ENCODE peak calls at places on chromosomes 3 and 15, in seven cellular contexts. O, Z, C, R, P, M and W are unnamed samples.

GRCh38 chr3:179020112-179020511 is 51.5 kb downstream of the ZMAT3 start:
- DNase-seq in M (no peak), P (no peak), R (peak), C (no peak), O (no peak), Z (no peak), W (no peak)

GRCh38 chr15:27059610-27060202 is 88.7 kb downstream of the GABRG3 start:
- DNase-seq in R (peak), P (peak), M (peak), O (peak), Z (peak), C (peak), W (no peak)

GRCh38 chr3:194296448-194296831 is 54.7 kb downstream of the CPN2 start:
- DNase-seq in O (no peak), M (peak), R (peak), P (peak), C (peak), Z (peak), W (peak)

GRCh38 chr15:60423540-60423939 is 25.8 kb upstream of the ANXA2 start:
- DNase-seq in M (peak), C (peak), P (peak), R (peak), Z (no peak), O (no peak), W (peak)

GRCh38 chr15:95669146-95669922 is 661.2 kb upstream of the NR2F2 start:
- DNase-seq in P (no peak), C (no peak), R (peak), O (no peak), M (no peak), Z (no peak), W (no peak)

GRCh38 chr3:170410428-170411029 is 8.1 kb upstream of the CLDN11 start:
- DNase-seq in P (no peak), C (no peak), O (no peak), R (peak), Z (no peak), M (peak), W (peak)

GRCh38 chr15:64856429-64857145 is 14.9 kb downstream of the PLEKHO2 start:
- DNase-seq in C (peak), P (peak), Z (peak), M (peak), R (peak), O (no peak), W (no peak)

GRCh38 chr3:56778904-56779303 is 22.8 kb downstream of the ARHGEF3 start:
- DNase-seq in M (no peak), Z (no peak), P (no peak), C (no peak), O (no peak), R (no peak), W (no peak)

GRCh38 chr3:189123595-189124387 is 48.0 kb upstream of the TPRG1 start:
- DNase-seq in P (no peak), O (no peak), Z (no peak), M (no peak), C (no peak), R (no peak), W (no peak)

GRCh38 chr3:104066658-104067057 is 1300.1 kb upstream of the ALCAM start:
- DNase-seq in M (peak), P (no peak), O (no peak), Z (no peak), R (peak), C (no peak), W (peak)

GRCh38 chr3:184687363-184688049 is 24.4 kb downstream of the MAGEF1 start:
- DNase-seq in Z (no peak), P (no peak), C (no peak), M (no peak), O (no peak), R (no peak), W (no peak)

GRCh38 chr15:63514533-63514943 is 10.1 kb downstream of the USP3 start:
- DNase-seq in O (no peak), R (peak), M (no peak), P (no peak), Z (no peak), C (peak), W (no peak)

GRCh38 chr3:182886497-182886896 is 93.2 kb downstream of the ATP11B start:
- DNase-seq in M (no peak), R (no peak), Z (no peak), P (no peak), O (no peak), C (peak), W (no peak)

GRCh38 chr15:96122077-96123027 is 208.1 kb upstream of the NR2F2 start:
- DNase-seq in O (no peak), M (no peak), P (no peak), Z (no peak), C (peak), R (peak), W (no peak)

GRCh38 chr15:73727330-73728018 is 25.7 kb downstream of the INSYN1 start:
- DNase-seq in M (no peak), O (no peak), R (peak), C (peak), P (no peak), Z (no peak), W (no peak)

GRCh38 chr3:48663489-48664312 is 1.0 kb upstream of the CELSR3 start:
- DNase-seq in O (peak), P (peak), M (peak), C (peak), Z (peak), R (peak), W (peak)

GRCh38 chr3:10983219-10983916 is 9.2 kb upstream of the SLC6A1 start:
- DNase-seq in R (peak), O (no peak), C (peak), P (peak), M (peak), Z (peak), W (peak)

GRCh38 chr15:95884276-95884675 is 446.2 kb upstream of the NR2F2 start:
- DNase-seq in R (peak), O (no peak), P (peak), Z (no peak), M (peak), C (no peak), W (no peak)

GRCh38 chr3:9976736-9977709 is 9.6 kb downstream of the EMC3 start:
- DNase-seq in M (peak), C (peak), O (no peak), P (no peak), R (peak), Z (no peak), W (peak)

GRCh38 chr15:52362497-52362896 is 66.9 kb upstream of the MYO5C start:
- DNase-seq in Z (no peak), P (no peak), R (peak), O (no peak), C (peak), M (no peak), W (peak)

GRCh38 chr15:92683511-92683834 is 27.9 kb upstream of the FAM174B start:
- DNase-seq in P (peak), O (peak), M (peak), R (no peak), C (no peak), Z (peak), W (peak)

GRCh38 chr3:17972889-17973558 is 230.6 kb upstream of the TBC1D5 start:
- DNase-seq in Z (no peak), R (no peak), M (no peak), O (no peak), P (no peak), C (no peak), W (no peak)

GRCh38 chr3:134911611-134912604 is 116.8 kb downstream of the EPHB1 start:
- DNase-seq in O (no peak), Z (no peak), C (no peak), R (no peak), M (no peak), P (no peak), W (no peak)

GRCh38 chr3:12483364-12483763 is 916 bp upstream of the TSEN2 start:
- DNase-seq in Z (no peak), O (no peak), R (peak), C (peak), P (no peak), M (no peak), W (no peak)

GRCh38 chr3:46662771-46663551 is 30.5 kb downstream of the ALS2CL start:
- DNase-seq in C (peak), O (no peak), M (no peak), Z (no peak), P (no peak), R (peak), W (no peak)

GRCh38 chr3:119033393-119034255 is 1.0 kb downstream of the IGSF11 start:
- DNase-seq in R (peak), M (no peak), Z (no peak), O (no peak), P (no peak), C (no peak), W (peak)

GRCh38 chr15:77418341-77419049 is 1.4 kb downstream of the PEAK1 start:
- DNase-seq in R (peak), M (no peak), O (no peak), P (no peak), C (peak), Z (no peak), W (no peak)

GRCh38 chr3:177284383-177284881 is 87.2 kb upstream of the TBL1XR1 start:
- DNase-seq in O (peak), C (peak), Z (peak), R (peak), P (no peak), M (peak), W (peak)

GRCh38 chr15:55858661-55859060 is 115.7 kb upstream of the PRTG start:
- DNase-seq in M (no peak), Z (no peak), P (no peak), O (no peak), C (peak), R (peak), W (no peak)

GRCh38 chr3:12553921-12554391 is 2.9 kb upstream of the MKRN2 start:
- DNase-seq in M (no peak), R (peak), P (no peak), O (no peak), C (no peak), Z (peak), W (no peak)

GRCh38 chr3:186772281-186772885 is 11.0 kb upstream of the EIF4A2 start:
- DNase-seq in O (no peak), P (no peak), C (no peak), M (no peak), Z (peak), R (no peak), W (peak)

GRCh38 chr15:87547470-87548181 is 708.9 kb downstream of the NTRK3 start:
- DNase-seq in R (no peak), Z (no peak), C (no peak), M (no peak), P (no peak), O (no peak), W (no peak)

GRCh38 chr15:45130291-45131000 is 652 bp downstream of the DUOX1 start:
- DNase-seq in P (no peak), O (no peak), Z (no peak), C (no peak), R (no peak), M (no peak), W (no peak)

GRCh38 chr3:21621396-21621695 is 129.7 kb downstream of the ZNF385D start:
- DNase-seq in M (peak), Z (no peak), R (peak), P (no peak), O (no peak), C (peak), W (no peak)

GRCh38 chr15:28124841-28125240 is 25.7 kb upstream of the OCA2 start:
- DNase-seq in R (no peak), Z (no peak), M (no peak), C (no peak), O (no peak), P (no peak), W (no peak)

GRCh38 chr3:193872265-193872753 is 263.6 kb upstream of the HES1 start:
- DNase-seq in M (peak), Z (no peak), O (no peak), C (peak), P (no peak), R (peak), W (peak)

DNA sequence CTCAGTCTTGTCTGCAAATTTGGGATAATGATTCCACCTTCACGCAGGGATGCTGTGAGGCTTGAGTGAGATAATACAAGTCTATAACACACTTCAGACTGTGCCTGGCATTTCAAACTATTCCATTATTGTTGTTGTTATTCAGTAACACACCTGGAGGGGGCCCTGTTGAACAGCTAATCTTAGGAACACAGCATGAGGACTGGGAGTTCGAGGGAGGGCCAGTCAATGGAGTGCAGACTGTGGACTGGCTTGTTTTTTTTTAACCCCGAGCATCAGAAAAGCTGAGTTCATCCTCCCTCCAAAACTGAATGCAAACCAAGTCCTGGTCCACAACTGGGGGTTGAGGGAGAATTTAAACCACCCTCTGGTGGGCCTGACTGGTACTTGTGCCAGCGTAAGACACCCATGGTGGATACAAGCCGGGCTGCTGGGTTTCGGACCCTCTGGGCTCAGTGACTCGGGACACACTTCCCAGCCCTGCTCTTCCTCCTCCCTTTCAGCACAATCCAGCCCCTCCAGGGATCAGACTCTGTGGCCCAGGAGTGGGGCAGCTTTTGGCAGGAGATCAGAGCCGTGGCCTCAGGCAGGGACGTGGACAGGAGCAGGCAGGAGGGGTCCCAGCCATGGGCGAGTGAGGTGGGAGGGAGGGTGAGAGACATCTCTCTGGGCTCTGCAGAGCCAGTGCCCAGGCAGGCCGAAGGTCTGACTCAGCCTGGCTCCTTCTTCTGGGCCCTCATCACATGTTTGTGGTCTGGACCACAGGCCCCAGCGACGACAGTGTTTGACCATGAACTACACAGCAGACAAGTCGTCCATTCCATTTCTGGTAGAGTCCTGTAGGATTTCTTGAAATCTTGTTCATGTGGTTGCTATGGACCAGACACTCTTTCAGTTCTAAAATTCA is 36.3 kb upstream of the MEX3B start:
- DNase-seq in R (peak), M (peak), O (no peak), P (peak), Z (peak), C (peak), W (no peak)
- H2BK120ac ChIP-seq in R (no peak), M (no peak), O (no peak), P (no peak), Z (no peak), C (peak), W (no peak)

GRCh38 chr3:29441020-29441324 is 160.1 kb downstream of the RBMS3 start:
- DNase-seq in P (no peak), R (no peak), C (no peak), M (no peak), O (no peak), Z (no peak), W (no peak)
- H2BK120ac ChIP-seq in P (no peak), R (no peak), C (no peak), M (no peak), O (no peak), Z (no peak), W (no peak)

GRCh38 chr3:43758826-43759225 is 68.1 kb downstream of the ABHD5 start:
- DNase-seq in P (no peak), O (no peak), Z (no peak), C (no peak), M (no peak), R (no peak), W (no peak)
- H2BK120ac ChIP-seq in P (no peak), O (no peak), Z (no peak), C (peak), M (no peak), R (no peak), W (peak)

GRCh38 chr3:64023861-64024223 is 548 bp upstream of the PSMD6 start:
- DNase-seq in M (no peak), O (no peak), Z (no peak), P (no peak), C (peak), R (peak), W (no peak)
- H2BK120ac ChIP-seq in M (no peak), O (no peak), Z (no peak), P (no peak), C (peak), R (no peak), W (no peak)

DNA sequence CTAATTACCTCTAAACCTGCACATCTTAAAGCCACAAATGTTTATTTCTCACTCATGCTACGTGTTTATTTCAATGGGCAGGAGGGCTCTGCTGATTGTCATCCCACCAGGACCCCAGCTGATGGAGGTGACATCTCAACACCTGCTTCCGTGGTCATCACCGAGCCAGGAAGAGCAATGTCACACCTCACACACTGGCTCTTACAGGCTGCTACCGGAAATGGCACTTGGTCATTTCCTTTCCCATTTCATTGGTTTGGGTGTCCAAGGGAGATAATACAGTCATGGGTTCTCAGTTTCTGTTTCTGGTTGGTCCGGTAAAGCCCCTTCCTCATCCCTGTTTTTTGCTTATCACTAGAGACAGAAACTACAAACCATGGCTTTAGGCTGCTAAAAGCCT is 41.9 kb downstream of the ABHD2 start:
- DNase-seq in C (no peak), Z (no peak), O (no peak), M (no peak), P (no peak), R (no peak), W (no peak)
- H2BK120ac ChIP-seq in C (no peak), Z (no peak), O (no peak), M (no peak), P (no peak), R (no peak), W (no peak)

DNA sequence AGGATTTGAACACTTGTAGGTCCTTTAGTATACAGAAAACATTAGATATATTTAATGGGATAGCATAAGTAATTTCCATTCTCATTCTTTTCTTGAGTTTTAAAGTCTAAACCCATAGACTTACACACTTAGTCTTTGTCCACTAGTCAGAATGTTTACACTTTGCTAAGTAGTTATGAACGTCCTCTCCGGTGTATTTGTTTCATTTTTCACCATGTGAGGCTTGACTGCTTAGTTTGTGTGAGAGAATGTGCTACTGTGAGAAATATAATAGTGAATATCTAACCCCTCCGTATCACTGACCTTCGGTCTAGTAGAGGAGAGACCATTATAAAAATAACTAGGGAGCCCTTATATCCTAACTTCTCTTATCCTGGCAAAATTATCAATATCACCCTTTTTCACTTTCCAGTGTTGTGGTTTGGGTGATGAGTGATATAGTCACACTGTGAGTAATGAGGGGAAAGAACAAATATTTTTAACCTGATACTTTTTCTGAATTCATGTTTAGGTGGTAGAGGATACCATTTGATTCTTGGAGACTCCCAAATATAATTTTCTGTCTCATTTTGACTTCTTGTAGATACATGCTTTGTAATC is 122.4 kb downstream of the UBE2E2 start:
- DNase-seq in P (no peak), Z (no peak), R (peak), O (no peak), C (no peak), M (no peak), W (no peak)
- H2BK120ac ChIP-seq in P (no peak), Z (no peak), R (no peak), O (no peak), C (no peak), M (no peak), W (no peak)

GRCh38 chr3:100850156-100850555 is 140.9 kb downstream of the TFG start:
- DNase-seq in C (peak), P (no peak), O (no peak), M (no peak), Z (no peak), R (no peak), W (peak)

DNA sequence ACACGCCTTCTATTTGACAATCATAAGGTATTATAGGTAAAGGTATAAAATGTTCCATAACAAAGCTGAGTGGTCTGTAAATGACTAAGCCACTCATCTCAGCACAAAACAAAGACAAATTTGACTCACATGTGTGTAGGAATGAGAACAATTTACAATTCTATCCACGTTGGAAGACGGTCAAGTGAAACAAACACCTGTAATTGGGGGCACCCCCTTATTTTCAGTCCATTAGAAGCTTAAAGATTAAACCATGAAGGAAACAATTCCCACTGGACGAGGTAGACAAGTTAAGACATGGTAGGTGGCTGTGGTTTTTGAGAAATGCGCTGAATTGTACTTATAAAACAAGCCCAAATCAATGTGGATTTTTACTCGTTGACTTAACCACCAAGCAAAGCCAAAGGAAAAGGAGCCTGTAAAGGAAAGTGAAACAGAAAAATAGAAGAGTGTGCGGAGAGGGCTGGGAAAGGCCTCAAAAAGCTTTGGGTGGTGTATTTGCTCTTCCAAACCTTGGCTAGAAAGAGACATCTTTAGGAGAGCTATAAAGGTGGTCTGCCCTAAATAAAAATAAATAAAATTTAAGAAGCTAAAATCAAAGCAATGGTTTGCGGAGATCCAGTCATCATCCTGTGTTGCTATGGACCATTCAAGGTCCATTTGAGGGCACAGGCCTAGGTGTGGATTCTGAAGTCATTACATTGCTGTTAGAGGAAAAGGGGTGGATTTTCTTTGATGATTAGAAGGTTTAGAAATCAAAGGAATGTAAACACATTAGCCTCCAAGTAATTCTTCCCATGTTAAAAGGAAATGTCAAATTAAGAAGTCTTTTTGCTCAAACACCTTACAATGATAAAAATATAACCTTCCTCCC is 135.0 kb downstream of the TFG start:
- DNase-seq in M (no peak), C (peak), R (no peak), P (no peak), Z (no peak), O (no peak), W (no peak)
- H2BK120ac ChIP-seq in M (no peak), C (no peak), R (no peak), P (no peak), Z (no peak), O (no peak), W (no peak)